ENCODE peak calls at places on chromosomes 1 and 21, in ten cellular contexts. K is ureter; Q is ovary; W is lower leg skin; S is hepatic stellate cell; I is aorta; D is Calu3; U is effector memory CD8-positive, alpha-beta T cell; G is caudate nucleus; X is fibroblast of pulmonary artery. R is an unnamed sample.

GRCh38 chr1:57839067-57839466 is 415.2 kb upstream of the DAB1 start:
- DNase-seq in K (no peak), Q (no peak), W (no peak), S (peak), I (no peak), D (no peak), U (no peak), G (no peak), X (peak), R (no peak)

GRCh38 chr1:53539711-53540603 is 80.8 kb downstream of the DMRTB1 start:
- DNase-seq in K (no peak), Q (no peak), W (no peak), S (no peak), I (peak), D (no peak), U (no peak), G (no peak), X (no peak), R (no peak)

GRCh38 chr1:99005537-99005942 is 879 bp upstream of the PLPPR5 start:
- DNase-seq in K (no peak), Q (no peak), W (no peak), S (no peak), I (no peak), D (no peak), U (no peak), G (no peak), X (no peak), R (no peak)

GRCh38 chr1:65254320-65255087 is 54.8 kb upstream of the DNAJC6 start:
- DNase-seq in K (peak), Q (peak), W (peak), S (peak), I (peak), D (peak), U (peak), G (peak), X (peak), R (no peak)

GRCh38 chr1:42730002-42730401 is 10.0 kb downstream of the CLDN19 start:
- DNase-seq in K (no peak), Q (no peak), W (no peak), S (no peak), I (no peak), D (no peak), U (no peak), G (no peak), X (no peak), R (no peak)

GRCh38 chr21:43574741-43575465 is 84.4 kb downstream of the HSF2BP start:
- DNase-seq in K (no peak), Q (peak), W (no peak), S (no peak), I (peak), D (no peak), U (no peak), G (no peak), X (no peak), R (no peak)

GRCh38 chr1:84387480-84388163 is 10.7 kb upstream of the DNASE2B start:
- DNase-seq in K (no peak), Q (no peak), W (no peak), S (no peak), I (no peak), D (no peak), U (no peak), G (no peak), X (no peak), R (no peak)

GRCh38 chr21:41783476-41784150 is 16.8 kb upstream of the RIPK4 start:
- DNase-seq in K (peak), Q (no peak), W (no peak), S (no peak), I (peak), D (peak), U (no peak), G (no peak), X (no peak), R (no peak)

GRCh38 chr1:158998781-158999161 is 10.9 kb upstream of the IFI16 start:
- DNase-seq in K (no peak), Q (peak), W (peak), S (no peak), I (peak), D (peak), U (peak), G (no peak), X (peak), R (no peak)

R was measured in vagina.